ENCODE peak calls at places on chromosomes 3 and 15, in seven cellular contexts. K, V, O, A, J, C and T are unnamed samples.
A peak's percentile ranks its signal among the peaks of the same experiment; 100 is the strongest.

GRCh38 chr3:155232605-155233004 is 60.9 kb downstream of the STRIT1 start:
- DNase-seq in K (peak; percentile 47), V (no peak), O (no peak), A (peak; percentile 95), J (no peak), C (peak; percentile 84), T (no peak)

GRCh38 chr15:80604583-80605506 is 90.3 kb upstream of the ABHD17C start:
- DNase-seq in K (no peak), V (no peak), O (no peak), A (no peak), J (no peak), C (no peak), T (no peak)

GRCh38 chr3:130787422-130788068 is 40.9 kb upstream of the PIK3R4 start:
- DNase-seq in K (no peak), V (no peak), O (no peak), A (no peak), J (no peak), C (no peak), T (no peak)

GRCh38 chr3:182713743-182714517 is 79.4 kb upstream of the ATP11B start:
- DNase-seq in K (no peak), V (no peak), O (no peak), A (peak; percentile 88), J (no peak), C (no peak), T (no peak)

GRCh38 chr15:100334015-100334414 is 7.8 kb downstream of the ADAMTS17 start:
- DNase-seq in K (no peak), V (no peak), O (no peak), A (no peak), J (no peak), C (no peak), T (no peak)

GRCh38 chr15:78455749-78456148 is 17.7 kb downstream of the IREB2 start:
- DNase-seq in K (no peak), V (no peak), O (no peak), A (peak; percentile 22), J (no peak), C (peak; percentile 44), T (no peak)

GRCh38 chr15:42121021-42121420 is 26.7 kb upstream of the PLA2G4D start:
- DNase-seq in K (no peak), V (no peak), O (no peak), A (no peak), J (no peak), C (no peak), T (no peak)

GRCh38 chr3:36763850-36764703 is at the start of gene DCLK3:
- DNase-seq in K (no peak), V (no peak), O (no peak), A (peak; percentile 18), J (no peak), C (no peak), T (no peak)

GRCh38 chr3:46922871-46923558 is 45.5 kb downstream of the PTH1R start:
- DNase-seq in K (no peak), V (no peak), O (no peak), A (no peak), J (peak; percentile 2), C (no peak), T (peak; percentile 46)

GRCh38 chr3:187935623-187936156 is 190.4 kb upstream of the BCL6 start:
- DNase-seq in K (no peak), V (no peak), O (no peak), A (no peak), J (no peak), C (no peak), T (no peak)

GRCh38 chr3:105866656-105867653 is 1.9 kb downstream of the CBLB start:
- DNase-seq in K (no peak), V (no peak), O (no peak), A (peak; percentile 66), J (no peak), C (no peak), T (no peak)

GRCh38 chr15:63015618-63016017 is 26.9 kb upstream of the TPM1 start:
- DNase-seq in K (no peak), V (no peak), O (no peak), A (peak; percentile 61), J (no peak), C (no peak), T (no peak)

GRCh38 chr3:66427352-66427751 is 73.5 kb downstream of the LRIG1 start:
- DNase-seq in K (no peak), V (no peak), O (no peak), A (no peak), J (no peak), C (no peak), T (no peak)
- H3K36me3 ChIP-seq in K (no peaks in the 10 kb centered on the region), V (peaks cover 8% of the 10 kb centered on the region), O (no peaks in the 10 kb centered on the region), A (no peaks in the 10 kb centered on the region), J (peaks cover 7% of the 10 kb centered on the region), C (no peaks in the 10 kb centered on the region), T (no peaks in the 10 kb centered on the region)

DNA sequence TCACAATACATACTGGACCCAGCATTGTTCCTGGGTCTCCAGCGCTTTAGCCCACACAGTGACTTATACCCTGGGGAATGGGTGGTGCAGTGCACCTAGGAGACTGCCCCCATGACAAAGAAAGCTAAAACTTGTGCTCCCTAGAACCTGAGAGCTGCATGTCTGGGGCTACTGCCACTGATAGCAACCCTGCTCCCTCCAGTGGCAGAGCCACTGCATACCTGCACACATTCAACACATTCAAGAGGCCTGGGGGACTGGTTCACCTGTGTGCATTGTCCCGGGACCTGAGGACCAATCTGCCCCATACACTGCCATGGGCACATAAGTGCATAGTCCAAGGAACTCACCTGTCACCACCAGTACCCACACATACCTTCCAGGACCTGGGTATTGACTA is 302.7 kb upstream of the MANF start:
- DNase-seq in K (no peak), V (no peak), O (no peak), A (no peak), J (no peak), C (no peak), T (no peak)
- H3K9me3 ChIP-seq in K (no peaks in the 10 kb centered on the region), V (no peaks in the 10 kb centered on the region), O (peaks cover 17% of the 10 kb centered on the region), A (peaks cover 14% of the 10 kb centered on the region), J (peaks cover 13% of the 10 kb centered on the region), C (no peaks in the 10 kb centered on the region), T (peaks cover 3% of the 10 kb centered on the region)

GRCh38 chr3:125479091-125479490 is 40.9 kb downstream of the SNX4 start:
- DNase-seq in K (no peak), V (no peak), O (no peak), A (no peak), J (no peak), C (no peak), T (no peak)
- H3K36me3 ChIP-seq in K (peaks cover 53% of the 10 kb centered on the region), V (peaks cover 7% of the 10 kb centered on the region), O (peaks cover 59% of the 10 kb centered on the region), A (peaks cover 27% of the 10 kb centered on the region), J (peaks cover 2% of the 10 kb centered on the region), C (no peaks in the 10 kb centered on the region), T (peaks cover 41% of the 10 kb centered on the region)

GRCh38 chr3:5143459-5143858 is 21.4 kb downstream of the ARL8B start:
- DNase-seq in K (no peak), V (no peak), O (no peak), A (no peak), J (no peak), C (no peak), T (no peak)
- H3K9me3 ChIP-seq in K (no peaks in the 10 kb centered on the region), V (no peaks in the 10 kb centered on the region), O (no peaks in the 10 kb centered on the region), A (no peaks in the 10 kb centered on the region), J (no peaks in the 10 kb centered on the region), C (no peaks in the 10 kb centered on the region), T (no peaks in the 10 kb centered on the region)

DNA sequence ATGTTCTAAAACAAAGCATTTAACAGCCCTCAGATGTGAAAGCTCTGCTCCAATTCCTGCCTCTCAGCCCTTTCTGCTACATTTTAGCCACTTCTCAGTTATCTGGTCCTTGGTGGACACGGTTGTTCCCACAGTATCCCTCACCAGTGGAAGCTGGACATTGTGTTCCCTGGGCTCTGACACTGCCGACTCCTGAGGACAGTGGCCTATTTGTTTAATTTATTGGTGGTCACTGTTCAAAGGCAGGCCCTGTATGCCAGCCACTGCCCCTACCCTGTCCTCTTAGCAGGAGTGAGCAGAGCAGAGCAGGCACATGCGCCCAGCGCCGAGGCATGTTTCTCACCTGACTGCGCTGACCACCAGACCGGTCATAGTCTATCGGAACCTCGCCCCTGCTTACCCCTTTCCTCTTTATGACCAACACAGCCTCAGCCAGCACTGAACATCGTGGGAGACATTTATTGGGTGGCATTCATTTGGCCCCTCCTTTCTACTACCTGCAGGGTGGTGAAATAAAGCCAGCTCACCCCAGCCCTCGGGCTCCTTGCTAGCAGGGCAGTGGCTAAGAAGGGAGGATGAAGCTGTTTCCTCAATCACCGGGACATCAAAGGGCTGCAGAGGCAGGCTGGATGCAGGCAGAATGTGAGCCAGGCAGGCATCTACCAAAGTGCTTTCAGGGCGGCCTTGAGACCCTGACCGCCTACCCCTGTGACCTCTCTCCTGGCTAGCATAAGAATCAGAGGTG is 54.3 kb upstream of the HACD2 start:
- DNase-seq in K (no peak), V (no peak), O (no peak), A (no peak), J (no peak), C (no peak), T (no peak)
- H3K36me3 ChIP-seq in K (no peaks in the 10 kb centered on the region), V (no peaks in the 10 kb centered on the region), O (peaks cover 40% of the 10 kb centered on the region), A (peaks cover 34% of the 10 kb centered on the region), J (no peaks in the 10 kb centered on the region), C (peaks cover 2% of the 10 kb centered on the region), T (no peaks in the 10 kb centered on the region)

GRCh38 chr15:25248583-25249235 is 190.1 kb downstream of the UBE3A start:
- DNase-seq in K (no peak), V (no peak), O (peak; percentile 54), A (no peak), J (no peak), C (no peak), T (peak; percentile 56)
- H3K9me3 ChIP-seq in K (no peaks in the 10 kb centered on the region), V (no peaks in the 10 kb centered on the region), O (no peaks in the 10 kb centered on the region), A (no peaks in the 10 kb centered on the region), J (peaks cover 14% of the 10 kb centered on the region), C (no peaks in the 10 kb centered on the region), T (peaks cover 45% of the 10 kb centered on the region)

GRCh38 chr15:57518779-57519410 is 72.8 kb upstream of the MYZAP start:
- DNase-seq in K (no peak), V (no peak), O (no peak), A (no peak), J (no peak), C (no peak), T (no peak)

GRCh38 chr15:57519806-57520205 is 71.9 kb upstream of the MYZAP start:
- DNase-seq in K (no peak), V (no peak), O (no peak), A (no peak), J (no peak), C (no peak), T (no peak)

GRCh38 chr15:57521503-57521902 is 70.2 kb upstream of the MYZAP start:
- DNase-seq in K (no peak), V (no peak), O (no peak), A (no peak), J (no peak), C (no peak), T (no peak)

GRCh38 chr15:57525581-57525980 is 66.1 kb upstream of the MYZAP start:
- DNase-seq in K (no peak), V (no peak), O (no peak), A (no peak), J (no peak), C (no peak), T (no peak)

GRCh38 chr15:57522148-57522547 is 69.6 kb upstream of the MYZAP start:
- DNase-seq in K (no peak), V (no peak), O (no peak), A (no peak), J (no peak), C (peak; percentile 74), T (no peak)
- H3K36me3 ChIP-seq in K (no peaks in the 10 kb centered on the region), V (no peaks in the 10 kb centered on the region), O (peaks cover 4% of the 10 kb centered on the region), A (no peaks in the 10 kb centered on the region), J (no peaks in the 10 kb centered on the region), C (no peaks in the 10 kb centered on the region), T (no peaks in the 10 kb centered on the region)

GRCh38 chr15:59960318-59960717 is 43.8 kb upstream of the FOXB1 start:
- DNase-seq in K (no peak), V (no peak), O (no peak), A (no peak), J (no peak), C (no peak), T (no peak)
- H3K9me3 ChIP-seq in K (no peaks in the 10 kb centered on the region), V (peaks cover 9% of the 10 kb centered on the region), O (peaks cover 14% of the 10 kb centered on the region), A (peaks cover 67% of the 10 kb centered on the region), J (peaks cover 3% of the 10 kb centered on the region), C (no peaks in the 10 kb centered on the region), T (no peaks in the 10 kb centered on the region)

GRCh38 chr3:128632301-128632700 is 18.3 kb downstream of the RPN1 start:
- DNase-seq in K (no peak), V (no peak), O (no peak), A (no peak), J (no peak), C (no peak), T (no peak)
- H3K36me3 ChIP-seq in K (peaks cover 72% of the 10 kb centered on the region), V (peaks cover 60% of the 10 kb centered on the region), O (peaks cover 88% of the 10 kb centered on the region), A (peaks cover 64% of the 10 kb centered on the region), J (no peaks in the 10 kb centered on the region), C (no peaks in the 10 kb centered on the region), T (peaks cover 97% of the 10 kb centered on the region)